ENCODE peak calls at places on chromosomes 11 and 22, in four cellular contexts. O is heart right ventricle, U is body of pancreas, K is cardiac muscle cell. A is an unnamed sample.

GRCh38 chr11:96105197-96105895 is 181.4 kb upstream of the MTMR2 start:
- DNase-seq in O (no peak), U (no peak), K (no peak), A (no peak)

GRCh38 chr11:102680945-102681344 is 24.6 kb downstream of the MMP27 start:
- DNase-seq in O (no peak), U (peak), K (no peak), A (no peak)

GRCh38 chr11:69595805-69596665 is 44.9 kb upstream of the CCND1 start:
- DNase-seq in O (no peak), U (no peak), K (no peak), A (no peak)

GRCh38 chr11:57453543-57454177 is 6.7 kb upstream of the RTN4RL2 start:
- DNase-seq in O (no peak), U (peak), K (no peak), A (no peak)

GRCh38 chr22:46377566-46378498 is 42.3 kb downstream of the TRMU start:
- DNase-seq in O (peak), U (peak), K (peak), A (no peak)

GRCh38 chr11:102882389-102883024 is 7.7 kb upstream of the MMP12 start:
- DNase-seq in O (no peak), U (no peak), K (no peak), A (peak)

GRCh38 chr11:19642185-19642591 is 70.4 kb upstream of the NAV2 start:
- DNase-seq in O (no peak), U (no peak), K (no peak), A (no peak)

GRCh38 chr22:45537734-45538181 is 35.1 kb downstream of the FBLN1 start:
- DNase-seq in O (peak), U (no peak), K (no peak), A (no peak)

GRCh38 chr11:69896250-69896649 is 77.0 kb upstream of the FGF3 start:
- DNase-seq in O (no peak), U (no peak), K (no peak), A (no peak)

GRCh38 chr11:109865558-109866186 is 227.5 kb upstream of the ZC3H12C start:
- DNase-seq in O (peak), U (peak), K (no peak), A (no peak)

GRCh38 chr11:10302294-10302743 is 2.6 kb upstream of the ADM start:
- DNase-seq in O (no peak), U (peak), K (peak), A (no peak)

GRCh38 chr22:49214976-49215375 is 612.7 kb downstream of the BRD1 start:
- DNase-seq in O (no peak), U (no peak), K (no peak), A (no peak)

GRCh38 chr11:73415854-73416615 is 39.8 kb downstream of the RELT start:
- DNase-seq in O (no peak), U (no peak), K (no peak), A (no peak)

GRCh38 chr11:103733889-103734288 is 302.6 kb upstream of the DDI1 start:
- DNase-seq in O (no peak), U (no peak), K (no peak), A (no peak)

GRCh38 chr11:23284626-23285025 is 424.4 kb upstream of the CCDC179 start:
- DNase-seq in O (no peak), U (no peak), K (no peak), A (no peak)

GRCh38 chr11:45473491-45473890 is 187.3 kb upstream of the SYT13 start:
- DNase-seq in O (no peak), U (no peak), K (no peak), A (no peak)

GRCh38 chr22:47567126-47567730 is 804.8 kb downstream of the TBC1D22A start:
- DNase-seq in O (no peak), U (no peak), K (no peak), A (no peak)

GRCh38 chr22:29073618-29074275 is 912 bp downstream of the KREMEN1 start:
- DNase-seq in O (peak), U (peak), K (peak), A (peak)

GRCh38 chr22:43378011-43378704 is 33.7 kb upstream of the MPPED1 start:
- DNase-seq in O (no peak), U (peak), K (peak), A (no peak)

GRCh38 chr11:22192642-22193347 is at the start of gene ANO5:
- DNase-seq in O (peak), U (peak), K (peak), A (peak)

GRCh38 chr11:39367526-39367925 is 2091.9 kb downstream of the LRRC4C start:
- DNase-seq in O (no peak), U (no peak), K (no peak), A (no peak)

GRCh38 chr22:49380828-49381114 is 446.9 kb downstream of the BRD1 start:
- DNase-seq in O (no peak), U (no peak), K (no peak), A (no peak)

GRCh38 chr22:35599364-35599763 is 17.8 kb downstream of the MB start:
- DNase-seq in O (no peak), U (no peak), K (no peak), A (no peak)

GRCh38 chr11:79081441-79082124 is 359.2 kb downstream of the TENM4 start:
- DNase-seq in O (no peak), U (no peak), K (no peak), A (no peak)

GRCh38 chr11:117936973-117937372 is 7.8 kb upstream of the TMPRSS13 start:
- DNase-seq in O (no peak), U (no peak), K (no peak), A (no peak)

GRCh38 chr11:67267188-67268035 is 1.1 kb downstream of the GRK2 start:
- DNase-seq in O (peak), U (peak), K (no peak), A (no peak)

GRCh38 chr11:118427707-118428106 is 8.6 kb upstream of the KMT2A start:
- DNase-seq in O (no peak), U (no peak), K (no peak), A (no peak)

GRCh38 chr11:128226106-128226716 is 361.1 kb downstream of the ETS1 start:
- DNase-seq in O (no peak), U (no peak), K (no peak), A (no peak)

GRCh38 chr11:112837162-112837826 is 123.9 kb upstream of the NCAM1 start:
- DNase-seq in O (peak), U (peak), K (peak), A (no peak)

GRCh38 chr11:130163346-130164220 is 4.0 kb downstream of the ST14 start:
- DNase-seq in O (no peak), U (peak), K (no peak), A (no peak)

GRCh38 chr11:82747471-82747870 is 13.8 kb upstream of the FAM181B start:
- DNase-seq in O (no peak), U (no peak), K (no peak), A (no peak)

GRCh38 chr22:20885557-20886323 is 26.9 kb downstream of the SNAP29 start:
- DNase-seq in O (peak), U (peak), K (peak), A (peak)

GRCh38 chr11:16785520-16786128 is 47.2 kb downstream of the C11orf58 start:
- DNase-seq in O (peak), U (peak), K (peak), A (peak)

GRCh38 chr22:44616882-44617655 is 84.9 kb upstream of the PRR5 start:
- DNase-seq in O (peak), U (no peak), K (no peak), A (no peak)

GRCh38 chr22:39268645-39269044 is 23.9 kb upstream of the PDGFB start:
- DNase-seq in O (no peak), U (no peak), K (no peak), A (no peak)

GRCh38 chr11:10483584-10483983 is 28.5 kb downstream of the AMPD3 start:
- DNase-seq in O (no peak), U (no peak), K (no peak), A (peak)

GRCh38 chr11:134388590-134388989 is 23.5 kb downstream of the B3GAT1 start:
- DNase-seq in O (no peak), U (no peak), K (no peak), A (no peak)

GRCh38 chr11:12397953-12398352 is 20.6 kb downstream of the PARVA start:
- DNase-seq in O (peak), U (peak), K (no peak), A (no peak)

GRCh38 chr22:19576460-19577421 is 52.5 kb upstream of the CLDN5 start:
- DNase-seq in O (peak), U (no peak), K (no peak), A (peak)

GRCh38 chr11:2870460-2870859 is 15.1 kb downstream of the CDKN1C start:
- DNase-seq in O (no peak), U (no peak), K (no peak), A (no peak)

DNA sequence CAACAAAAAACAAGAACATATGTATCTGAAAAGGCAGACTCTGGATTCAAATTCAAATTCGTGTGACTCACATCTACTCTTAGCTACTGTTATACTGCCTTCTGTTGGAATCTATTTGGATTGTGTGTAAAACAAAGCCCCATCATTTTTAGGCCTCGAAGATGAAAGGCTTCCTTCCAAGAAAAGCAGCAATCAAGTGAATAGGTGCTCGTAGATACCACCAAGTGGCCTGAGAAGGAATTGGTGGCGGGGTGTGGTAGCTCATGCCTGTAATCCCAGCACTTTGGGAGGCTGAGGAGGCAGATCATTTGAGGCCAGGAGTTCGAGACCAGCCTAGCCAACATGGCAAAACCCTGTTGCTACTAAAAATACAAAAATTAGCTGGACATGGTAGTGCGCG is 4.2 kb downstream of the GRAMD1B start:
- DNase-seq in O (no peak), U (no peak), K (no peak), A (no peak)
- TF ChIP-seq CTCF in O (peak), U (no peak), K (peak), A (peak)

GRCh38 chr22:41925783-41926460 is 684 bp downstream of the TNFRSF13C start:
- DNase-seq in O (peak), U (peak), K (peak), A (peak)
- TF ChIP-seq CTCF in O (peak), U (peak), K (peak), A (peak)

GRCh38 chr11:59572091-59572490 is 43.5 kb downstream of the OSBP start:
- DNase-seq in O (no peak), U (no peak), K (no peak), A (no peak)
- TF ChIP-seq CTCF in O (no peak), U (no peak), K (no peak), A (no peak)

GRCh38 chr22:37731804-37732471 is 35.1 kb downstream of the TRIOBP start:
- DNase-seq in O (no peak), U (peak), K (no peak), A (no peak)

GRCh38 chr22:37734402-37734700 is 37.5 kb downstream of the TRIOBP start:
- DNase-seq in O (no peak), U (no peak), K (no peak), A (no peak)

GRCh38 chr22:37733625-37734401 is 37.0 kb downstream of the TRIOBP start:
- DNase-seq in O (no peak), U (no peak), K (no peak), A (no peak)

GRCh38 chr22:37732699-37733607 is 36.1 kb downstream of the TRIOBP start:
- DNase-seq in O (no peak), U (no peak), K (no peak), A (no peak)

GRCh38 chr22:37735054-37735453 is 38.2 kb downstream of the TRIOBP start:
- DNase-seq in O (peak), U (no peak), K (peak), A (no peak)
- TF ChIP-seq CTCF in O (peak), U (peak), K (peak), A (no peak)

GRCh38 chr22:30326704-30327362 is at the start of gene TBC1D10A:
- DNase-seq in O (peak), U (peak), K (peak), A (peak)
- TF ChIP-seq CTCF in O (no peak), U (no peak), K (no peak), A (no peak)

A was measured in GM13976.